ENCODE peak calls at places on chromosomes 2 and 18, in seven cellular contexts. Z, L, D, H, I, K and J are unnamed samples.

GRCh38 chr18:9774150-9774549 is 66.0 kb downstream of the RAB31 start:
- DNase-seq in Z (no peak), L (no peak), D (no peak), H (no peak), I (no peak), K (no peak), J (no peak)

GRCh38 chr2:105510761-105511669 is 112.2 kb upstream of the FHL2 start:
- DNase-seq in Z (no peak), L (no peak), D (no peak), H (no peak), I (peak; percentile 37), K (no peak), J (no peak)

GRCh38 chr2:26064846-26065245 is 31.0 kb downstream of the RAB10 start:
- DNase-seq in Z (no peak), L (no peak), D (no peak), H (no peak), I (no peak), K (no peak), J (no peak)

GRCh38 chr2:185668710-185669109 is 69.9 kb upstream of the FSIP2 start:
- DNase-seq in Z (no peak), L (no peak), D (no peak), H (no peak), I (no peak), K (no peak), J (no peak)

GRCh38 chr18:72056171-72056570 is 488.0 kb downstream of the CBLN2 start:
- DNase-seq in Z (no peak), L (peak; percentile 49), D (no peak), H (no peak), I (no peak), K (no peak), J (no peak)

GRCh38 chr2:162074937-162075688 is 1.1 kb upstream of the DPP4 start:
- DNase-seq in Z (no peak), L (no peak), D (no peak), H (no peak), I (peak; percentile 76), K (no peak), J (no peak)

GRCh38 chr2:164917296-164917903 is 37.9 kb downstream of the SLC38A11 start:
- DNase-seq in Z (no peak), L (no peak), D (no peak), H (no peak), I (peak; percentile 37), K (no peak), J (no peak)

GRCh38 chr2:240258685-240259084 is 118.2 kb upstream of the OTOS start:
- DNase-seq in Z (no peak), L (no peak), D (no peak), H (no peak), I (no peak), K (no peak), J (no peak)

GRCh38 chr18:45324489-45325111 is 290.7 kb upstream of the SLC14A2 start:
- DNase-seq in Z (no peak), L (peak; percentile 54), D (no peak), H (peak; percentile 30), I (no peak), K (peak; percentile 57), J (no peak)